ENCODE peak calls at places on chromosome 5, in four cellular contexts. E is cardiac fibroblast, K is HCT116, G is A549. Y is an unnamed sample.

GRCh38 chr5:112338681-112339337 is 80.3 kb downstream of the EPB41L4A start:
- DNase-seq in E (peak), K (no peak), G (no peak), Y (peak)

GRCh38 chr5:41527201-41527779 is 16.9 kb upstream of the PLCXD3 start:
- DNase-seq in E (peak), K (peak), G (no peak), Y (peak)

GRCh38 chr5:149837680-149838269 is 106.8 kb downstream of the PDE6A start:
- DNase-seq in E (peak), K (peak), G (peak), Y (no peak)

GRCh38 chr5:103408408-103408807 is 149.8 kb downstream of the MACIR start:
- DNase-seq in E (no peak), K (no peak), G (no peak), Y (no peak)

GRCh38 chr5:10424124-10424731 is 17.5 kb upstream of the ROPN1L start:
- DNase-seq in E (peak), K (peak), G (peak), Y (no peak)

GRCh38 chr5:106331415-106331814 is 1339.3 kb downstream of the EFNA5 start:
- DNase-seq in E (peak), K (no peak), G (no peak), Y (no peak)

GRCh38 chr5:135916638-135917263 is 21.1 kb upstream of the IL9 start:
- DNase-seq in E (no peak), K (no peak), G (no peak), Y (no peak)

GRCh38 chr5:145687943-145688342 is 147.2 kb downstream of the PRELID2 start:
- DNase-seq in E (no peak), K (no peak), G (no peak), Y (no peak)

GRCh38 chr5:67287795-67288194 is 91.2 kb upstream of the CD180 start:
- DNase-seq in E (peak), K (no peak), G (no peak), Y (no peak)

GRCh38 chr5:37825334-37825915 is 14.4 kb downstream of the GDNF start:
- DNase-seq in E (no peak), K (no peak), G (no peak), Y (no peak)

GRCh38 chr5:171630047-171630669 is 155.5 kb upstream of the SMIM23 start:
- DNase-seq in E (peak), K (peak), G (peak), Y (no peak)

GRCh38 chr5:97550164-97550563 is 367.1 kb upstream of the RIOK2 start:
- DNase-seq in E (peak), K (no peak), G (no peak), Y (no peak)

GRCh38 chr5:149749481-149750365 is 19.6 kb downstream of the PPARGC1B start:
- DNase-seq in E (peak), K (no peak), G (no peak), Y (no peak)

GRCh38 chr5:123429993-123430392 is 6.8 kb upstream of the CEP120 start:
- DNase-seq in E (peak), K (peak), G (no peak), Y (peak)

GRCh38 chr5:119355636-119356383 is at the start of gene TNFAIP8:
- DNase-seq in E (peak), K (no peak), G (no peak), Y (no peak)

GRCh38 chr5:156432830-156433105 is 105.8 kb downstream of the SGCD start:
- DNase-seq in E (no peak), K (no peak), G (no peak), Y (no peak)

GRCh38 chr5:132103380-132103951 is 29.9 kb downstream of the CSF2 start:
- DNase-seq in E (peak), K (peak), G (peak), Y (peak)

GRCh38 chr5:149618581-149619248 is 37.4 kb downstream of the ARHGEF37 start:
- DNase-seq in E (peak), K (peak), G (peak), Y (no peak)

GRCh38 chr5:169717298-169717697 is 80.2 kb downstream of the DOCK2 start:
- DNase-seq in E (peak), K (no peak), G (no peak), Y (no peak)

GRCh38 chr5:138564242-138564641 is 11.0 kb downstream of the HSPA9 start:
- DNase-seq in E (no peak), K (no peak), G (no peak), Y (no peak)

GRCh38 chr5:138569759-138570158 is 5.4 kb downstream of the HSPA9 start:
- DNase-seq in E (no peak), K (no peak), G (no peak), Y (no peak)

GRCh38 chr5:138568061-138568824 is 7.0 kb downstream of the HSPA9 start:
- DNase-seq in E (no peak), K (no peak), G (no peak), Y (peak)

GRCh38 chr5:138565100-138565821 is 9.9 kb downstream of the HSPA9 start:
- DNase-seq in E (no peak), K (no peak), G (no peak), Y (no peak)

DNA sequence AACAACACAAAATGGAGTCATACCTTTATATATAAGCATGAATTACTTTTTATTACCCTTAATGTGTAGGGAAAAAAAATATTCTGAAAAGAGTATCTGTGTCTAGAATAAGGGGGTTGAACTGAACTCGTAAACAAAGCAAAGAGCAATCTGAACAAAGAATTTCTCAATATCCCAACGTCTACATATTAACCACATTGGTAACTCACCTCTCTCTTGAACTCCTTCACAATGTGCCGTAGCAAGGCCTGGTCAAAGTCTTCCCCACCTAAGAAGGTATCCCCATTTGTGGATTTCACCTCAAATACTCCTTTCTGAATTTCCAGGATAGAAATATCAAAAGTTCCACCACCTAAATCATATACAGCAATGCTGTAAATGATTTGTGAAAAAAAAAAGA is 8.4 kb downstream of the HSPA9 start:
- DNase-seq in E (no peak), K (no peak), G (no peak), Y (no peak)
- TF ChIP-seq CTCF in E (no peak), K (no peak), G (no peak), Y (no peak)

GRCh38 chr5:88838500-88838899 is 44.5 kb downstream of the MEF2C start:
- DNase-seq in E (no peak), K (no peak), G (no peak), Y (no peak)

GRCh38 chr5:88842784-88843183 is 40.2 kb downstream of the MEF2C start:
- DNase-seq in E (no peak), K (no peak), G (no peak), Y (no peak)

GRCh38 chr5:88841212-88841611 is 41.8 kb downstream of the MEF2C start:
- DNase-seq in E (no peak), K (no peak), G (no peak), Y (no peak)

GRCh38 chr5:88839238-88839637 is 43.7 kb downstream of the MEF2C start:
- DNase-seq in E (no peak), K (no peak), G (no peak), Y (no peak)

GRCh38 chr5:88840497-88840896 is 42.5 kb downstream of the MEF2C start:
- DNase-seq in E (no peak), K (no peak), G (no peak), Y (no peak)
- H3K4me3 ChIP-seq in E (no peak), K (no peak), G (no peak), Y (no peak)

GRCh38 chr5:84783003-84783402 is 398.3 kb upstream of the EDIL3 start:
- DNase-seq in E (no peak), K (no peak), G (no peak), Y (no peak)

GRCh38 chr5:84779206-84779605 is 394.5 kb upstream of the EDIL3 start:
- DNase-seq in E (peak), K (no peak), G (no peak), Y (no peak)
- TF ChIP-seq CTCF in E (no peak), K (no peak), G (no peak), Y (no peak)

GRCh38 chr5:178115835-178116405 is 2.6 kb downstream of the N4BP3 start:
- DNase-seq in E (no peak), K (no peak), G (no peak), Y (no peak)
- H3K4me3 ChIP-seq in E (no peak), K (no peak), G (no peak), Y (no peak)

Y was measured in epithelial cell of proximal tubule.